ENCODE peak calls at places on chromosomes 6 and 20, in seven cellular contexts. Y is left ventricle myocardium inferior, A is GM23248, J is hepatocyte, T is tibial nerve, R is aorta, H is breast epithelium. X is an unnamed sample. For H3K9me3, the result is how much of the 10 kb centered on the place peaks cover.

GRCh38 chr6:30518505-30518850 is 29.2 kb downstream of the HLA-E start:
- DNase-seq in A (no peak), J (no peak), T (no peak), Y (no peak), H (no peak), R (no peak), X (no peak)

GRCh38 chr20:25252226-25252625 is 4.3 kb downstream of the PYGB start:
- DNase-seq in R (no peak), T (no peak), A (no peak), H (no peak), Y (no peak), J (peak), X (no peak)

GRCh38 chr20:16819483-16819882 is 71.3 kb downstream of the OTOR start:
- DNase-seq in J (no peak), R (no peak), T (no peak), Y (no peak), H (no peak), A (no peak), X (no peak)

GRCh38 chr6:57221191-57221935 is 744 bp downstream of the RAB23 start:
- DNase-seq in T (peak), J (peak), A (peak), Y (peak), H (peak), R (peak), X (peak)

GRCh38 chr6:3383525-3383924 is 73.3 kb downstream of the SLC22A23 start:
- DNase-seq in R (no peak), T (peak), Y (no peak), H (no peak), J (peak), A (peak), X (no peak)

GRCh38 chr6:169811521-169812256 is 60.3 kb downstream of the ERMARD start:
- DNase-seq in T (no peak), J (no peak), H (no peak), A (no peak), R (no peak), Y (no peak), X (no peak)

GRCh38 chr20:45306431-45306982 is at the start of gene RBPJL:
- DNase-seq in Y (no peak), J (no peak), H (no peak), R (peak), A (peak), T (no peak), X (peak)

GRCh38 chr6:158225767-158226166 is 57.6 kb downstream of the GTF2H5 start:
- DNase-seq in H (no peak), Y (no peak), A (no peak), T (no peak), J (no peak), R (no peak), X (no peak)

GRCh38 chr20:62897666-62898065 is 28.6 kb downstream of the DIDO1 start:
- DNase-seq in T (no peak), J (no peak), R (no peak), Y (peak), A (no peak), H (no peak), X (no peak)

GRCh38 chr20:50305636-50306477 is 115.2 kb downstream of the CEBPB start:
- DNase-seq in H (no peak), T (peak), A (peak), Y (no peak), J (peak), R (peak), X (no peak)

GRCh38 chr20:35991142-35991771 is 22.9 kb downstream of the CNBD2 start:
- DNase-seq in J (peak), T (peak), A (peak), R (no peak), H (no peak), Y (no peak), X (no peak)

GRCh38 chr6:130500693-130501092 is 134.9 kb downstream of the TMEM200A start:
- DNase-seq in R (no peak), A (peak), T (no peak), J (no peak), H (no peak), Y (no peak), X (no peak)

GRCh38 chr6:130503146-130503545 is 137.3 kb downstream of the TMEM200A start:
- DNase-seq in R (no peak), Y (no peak), J (no peak), A (peak), H (no peak), T (peak), X (no peak)

GRCh38 chr6:130505808-130506207 is 140.0 kb downstream of the TMEM200A start:
- DNase-seq in T (no peak), A (no peak), Y (no peak), H (no peak), R (no peak), J (no peak), X (no peak)
- H3K9me3 ChIP-seq in T (under half), A (under half), Y (under half), H (under half), R (under half), J (under half), X (under half)

GRCh38 chr6:298233-299049 is 6.2 kb downstream of the DUSP22 start:
- DNase-seq in J (no peak), Y (no peak), T (no peak), A (no peak), R (no peak), H (no peak), X (no peak)

GRCh38 chr6:300026-300425 is 7.7 kb downstream of the DUSP22 start:
- DNase-seq in T (no peak), J (no peak), H (no peak), A (no peak), R (no peak), Y (no peak), X (no peak)

GRCh38 chr6:299050-299980 is 7.0 kb downstream of the DUSP22 start:
- DNase-seq in R (no peak), H (no peak), T (no peak), Y (no peak), A (no peak), J (no peak), X (no peak)

GRCh38 chr6:296151-297122 is 4.2 kb downstream of the DUSP22 start:
- DNase-seq in J (no peak), R (no peak), T (no peak), A (peak), Y (no peak), H (no peak), X (no peak)

DNA sequence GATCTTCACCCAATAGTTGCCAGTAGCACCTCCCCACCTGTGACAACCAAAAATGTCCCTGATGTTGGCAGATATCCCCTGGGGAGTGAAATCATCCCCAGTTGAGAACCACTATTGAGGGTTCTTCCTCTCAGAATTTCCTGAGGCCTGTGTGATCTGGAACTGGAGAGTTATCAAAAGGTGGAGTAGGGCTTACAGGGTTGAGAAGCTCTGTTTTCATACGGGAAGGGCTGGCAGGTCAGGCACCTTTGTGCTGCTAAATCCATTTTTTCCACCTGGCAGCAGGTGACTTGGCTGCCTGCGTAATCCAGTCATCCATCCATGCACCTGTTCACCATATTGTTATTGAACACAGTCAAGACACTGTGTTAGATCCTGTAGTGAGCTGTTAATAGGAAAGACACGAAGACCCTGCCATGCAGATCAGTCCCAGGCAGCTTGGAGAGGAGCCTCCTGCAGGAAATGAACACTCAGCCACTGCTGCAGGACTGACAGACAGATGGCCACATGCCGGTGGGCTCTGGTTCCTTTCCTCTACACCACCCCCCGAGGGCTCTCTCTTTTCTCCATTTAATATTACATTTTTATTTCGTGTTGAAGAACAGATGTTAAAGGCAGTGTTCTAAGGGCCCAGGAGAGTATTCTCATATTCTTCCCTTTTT is 5.4 kb downstream of the DUSP22 start:
- DNase-seq in J (no peak), T (no peak), Y (no peak), R (no peak), A (no peak), H (no peak), X (no peak)
- H3K9me3 ChIP-seq in J (under half), T (under half), Y (under half), R (under half), A (under half), H (under half), X (under half)

GRCh38 chr6:144678844-144679243 is 393.7 kb downstream of the UTRN start:
- DNase-seq in J (no peak), T (no peak), R (no peak), Y (no peak), H (no peak), A (peak), X (no peak)

GRCh38 chr6:144675231-144675861 is 390.2 kb downstream of the UTRN start:
- DNase-seq in A (no peak), H (no peak), J (peak), T (peak), R (no peak), Y (no peak), X (no peak)

DNA sequence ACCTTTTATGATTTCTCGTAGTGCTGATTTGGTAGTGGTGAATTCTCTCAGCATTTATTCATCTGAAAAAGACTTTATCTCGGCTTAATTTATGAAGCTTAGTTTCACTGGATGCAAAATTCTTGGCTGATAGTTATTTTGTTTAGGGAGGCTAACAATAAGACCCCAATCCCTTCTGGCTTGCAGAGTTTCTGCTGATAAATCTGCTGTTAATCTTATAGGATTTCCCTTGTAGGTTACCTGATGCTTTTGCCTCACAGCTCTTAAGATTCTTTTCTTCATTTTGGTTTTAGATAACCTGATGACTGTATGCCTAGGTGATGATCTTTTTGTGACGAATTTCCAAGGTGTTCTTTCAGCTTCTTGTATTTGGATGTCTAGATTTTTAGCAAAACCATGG is 388.7 kb downstream of the UTRN start:
- DNase-seq in R (no peak), A (no peak), T (no peak), J (no peak), Y (no peak), H (no peak), X (no peak)
- H3K9me3 ChIP-seq in R (under half), A (under half), T (under half), J (under half), Y (half or more), H (under half), X (under half)

DNA sequence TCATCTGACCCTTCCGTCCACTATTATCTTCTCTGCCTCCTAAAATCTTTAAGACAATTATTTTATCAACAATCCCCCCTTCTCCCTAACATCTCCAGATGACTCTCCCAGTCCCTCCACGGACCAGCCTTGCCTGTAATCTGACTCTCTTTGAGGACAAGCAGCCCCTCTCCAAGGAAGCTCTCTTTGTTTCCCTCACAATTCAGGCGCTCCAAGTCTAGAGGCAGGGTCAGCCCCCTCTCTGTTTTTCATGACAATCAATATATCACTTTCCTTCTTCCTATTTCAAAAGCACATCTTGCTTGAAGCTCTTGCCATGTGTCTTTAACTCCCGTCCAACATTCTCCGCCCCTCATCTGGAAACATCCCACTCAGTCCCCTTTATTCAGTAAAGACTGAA is 393.3 kb upstream of the SULF2 start:
- DNase-seq in Y (no peak), J (no peak), T (no peak), R (no peak), A (no peak), H (no peak), X (no peak)
- H3K9me3 ChIP-seq in Y (under half), J (under half), T (under half), R (under half), A (under half), H (under half), X (under half)

DNA sequence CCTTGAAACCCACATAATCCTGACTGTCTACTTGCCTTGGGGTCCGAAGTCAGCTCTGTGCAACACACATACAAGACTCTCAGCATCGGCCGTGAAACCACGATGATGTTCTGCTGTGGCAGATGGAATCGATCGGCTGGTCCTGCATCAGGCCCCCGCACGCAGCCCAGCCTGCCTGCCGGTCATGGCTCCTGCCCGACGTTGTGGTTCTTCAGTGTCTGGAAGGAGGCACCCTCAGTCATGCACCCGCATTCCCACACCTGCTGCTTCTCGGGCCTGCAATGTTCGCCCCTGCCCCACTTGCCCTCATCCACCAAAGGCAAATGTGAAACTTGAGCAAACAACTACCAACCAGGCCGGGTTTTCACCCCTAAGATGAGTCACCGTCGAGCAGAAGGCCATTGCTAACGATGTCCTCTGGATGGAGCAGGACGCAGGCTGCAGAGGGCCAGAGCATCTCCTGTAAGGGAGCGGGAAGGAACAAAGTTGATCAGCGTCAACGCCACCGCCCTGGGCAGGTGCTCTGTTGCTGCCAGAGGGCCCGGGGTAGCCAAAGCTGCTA is 128.9 kb upstream of the PDE10A start:
- DNase-seq in J (no peak), Y (no peak), H (no peak), A (no peak), R (no peak), T (no peak), X (no peak)
- H3K9me3 ChIP-seq in J (under half), Y (under half), H (under half), A (under half), R (under half), T (under half), X (under half)

X was measured in T-helper 17 cell.